ENCODE peak calls at places on chromosomes 12 and 14, in six cellular contexts. V, W, O, C, Z and Y are unnamed samples.

GRCh38 chr12:127559349-127560040 is 707.5 kb upstream of the TMEM132C start:
- DNase-seq in V (no peak), W (peak), O (no peak), C (no peak), Z (peak), Y (peak)

GRCh38 chr12:94783343-94783742 is 133.0 kb upstream of the TMCC3 start:
- DNase-seq in V (no peak), W (no peak), O (no peak), C (no peak), Z (no peak), Y (no peak)

GRCh38 chr14:100875861-100876590 is 27.5 kb downstream of the RTL1 start:
- DNase-seq in V (no peak), W (no peak), O (no peak), C (no peak), Z (no peak), Y (no peak)

GRCh38 chr12:46963977-46964376 is 115.4 kb upstream of the PCED1B start:
- DNase-seq in V (no peak), W (no peak), O (no peak), C (no peak), Z (no peak), Y (no peak)

GRCh38 chr12:2284857-2285256 is 232.1 kb downstream of the CACNA1C start:
- DNase-seq in V (peak), W (peak), O (peak), C (no peak), Z (peak), Y (peak)

GRCh38 chr14:33936391-33936790 is 14.5 kb downstream of the EGLN3 start:
- DNase-seq in V (no peak), W (peak), O (no peak), C (no peak), Z (no peak), Y (no peak)

GRCh38 chr12:124217508-124217981 is 77.3 kb upstream of the RFLNA start:
- DNase-seq in V (no peak), W (peak), O (no peak), C (no peak), Z (peak), Y (peak)

GRCh38 chr12:91877022-91877421 is 268.6 kb downstream of the BTG1 start:
- DNase-seq in V (no peak), W (peak), O (peak), C (peak), Z (peak), Y (no peak)

GRCh38 chr12:779745-780734 is 27.7 kb downstream of the WNK1 start:
- DNase-seq in V (no peak), W (no peak), O (no peak), C (no peak), Z (peak), Y (no peak)

GRCh38 chr14:65832431-65833253 is 420.1 kb downstream of the FUT8 start:
- DNase-seq in V (no peak), W (peak), O (no peak), C (no peak), Z (no peak), Y (no peak)
- TF ChIP-seq CTCF in V (peak), W (peak), O (no peak), C (no peak), Z (no peak), Y (no peak)

GRCh38 chr12:122869207-122869973 is 26.5 kb downstream of the VPS37B start:
- DNase-seq in V (no peak), W (no peak), O (no peak), C (no peak), Z (no peak), Y (no peak)
- TF ChIP-seq CTCF in V (no peak), W (no peak), O (no peak), C (no peak), Z (no peak), Y (no peak)

DNA sequence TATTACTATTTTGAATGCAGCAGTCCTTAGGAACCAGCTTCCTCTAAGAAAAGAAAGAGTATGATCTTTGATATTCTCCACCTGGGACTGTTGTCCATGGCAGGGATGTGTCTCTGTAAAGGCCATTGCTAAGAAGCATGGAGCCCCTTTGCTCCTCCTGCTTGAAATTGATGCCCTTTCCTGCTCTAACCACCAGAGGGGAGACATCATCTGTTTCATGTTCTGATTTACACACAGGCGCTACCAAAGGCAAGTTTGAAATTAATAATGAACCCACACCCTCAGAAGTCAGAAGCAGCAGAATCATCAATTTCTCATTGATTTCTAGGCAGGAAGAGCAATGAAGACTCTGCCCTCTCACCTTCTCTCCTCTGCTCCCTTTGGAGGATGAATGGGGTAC is 253.8 kb downstream of the RMST start:
- DNase-seq in V (no peak), W (peak), O (no peak), C (no peak), Z (peak), Y (no peak)
- TF ChIP-seq CTCF in V (peak), W (peak), O (no peak), C (no peak), Z (peak), Y (no peak)

GRCh38 chr14:30332374-30332773 is 226.6 kb upstream of the G2E3 start:
- DNase-seq in V (no peak), W (no peak), O (no peak), C (no peak), Z (no peak), Y (no peak)

GRCh38 chr14:30333934-30334333 is 225.0 kb upstream of the G2E3 start:
- DNase-seq in V (no peak), W (no peak), O (no peak), C (no peak), Z (no peak), Y (no peak)

GRCh38 chr14:30331030-30331429 is 227.9 kb upstream of the G2E3 start:
- DNase-seq in V (no peak), W (no peak), O (no peak), C (no peak), Z (no peak), Y (no peak)

DNA sequence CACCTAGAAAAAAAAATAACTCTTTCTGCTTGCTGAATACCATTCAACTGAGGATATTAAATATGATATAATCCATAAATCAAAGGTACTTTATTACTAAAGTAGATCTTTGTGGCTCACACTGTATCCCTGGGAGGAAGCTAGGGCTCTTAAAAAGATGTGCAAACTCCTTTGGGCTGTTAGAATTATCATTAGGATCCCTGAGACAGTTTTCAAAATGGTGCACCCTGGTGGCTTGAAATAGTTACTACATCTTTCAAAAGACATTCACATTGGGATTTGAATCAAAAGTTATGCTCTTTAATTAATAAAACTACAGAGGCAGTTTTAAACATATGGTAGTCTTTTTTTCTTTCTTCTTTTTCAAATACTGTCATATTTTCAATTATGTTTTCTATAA is 228.5 kb upstream of the G2E3 start:
- DNase-seq in V (no peak), W (no peak), O (no peak), C (no peak), Z (no peak), Y (no peak)
- TF ChIP-seq CTCF in V (peak), W (peak), O (no peak), C (no peak), Z (peak), Y (peak)

GRCh38 chr12:92943482-92944250 is 14.6 kb upstream of the EEA1 start:
- DNase-seq in V (no peak), W (peak), O (no peak), C (no peak), Z (peak), Y (no peak)
- TF ChIP-seq CTCF in V (peak), W (no peak), O (no peak), C (no peak), Z (no peak), Y (no peak)

GRCh38 chr12:40745386-40745785 is 53.1 kb downstream of the CNTN1 start:
- DNase-seq in V (no peak), W (peak), O (no peak), C (no peak), Z (no peak), Y (no peak)
- TF ChIP-seq CTCF in V (no peak), W (peak), O (no peak), C (no peak), Z (no peak), Y (no peak)

DNA sequence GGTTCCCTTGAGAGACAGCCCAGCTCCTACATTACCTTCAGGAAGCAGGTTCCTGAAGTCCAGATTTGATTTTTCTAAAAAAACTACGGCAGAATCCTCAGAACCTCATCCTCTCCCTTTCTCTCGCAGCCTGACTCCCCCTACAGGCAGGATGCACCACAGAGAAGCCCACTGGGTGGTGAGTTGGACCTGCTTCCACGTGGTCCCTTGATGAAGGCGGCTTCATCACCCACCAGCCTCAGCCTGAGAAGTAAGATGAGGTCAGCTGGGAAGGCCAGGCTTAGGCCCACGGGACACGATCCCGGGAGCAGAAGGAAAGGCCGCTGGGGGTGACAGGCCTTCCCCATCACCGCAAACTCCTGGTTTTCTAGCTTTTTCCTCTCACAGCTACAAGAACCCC is 83.0 kb downstream of the ACTN1 start:
- DNase-seq in V (no peak), W (no peak), O (no peak), C (no peak), Z (peak), Y (no peak)
- TF ChIP-seq CTCF in V (peak), W (peak), O (no peak), C (no peak), Z (peak), Y (no peak)